ENCODE peak calls at places on chromosome 13, in ten cellular contexts. One of them, this sample, is unnamed.

GRCh38 chr13:76848596-76848995 is 37.6 kb downstream of the KCTD12 start:
- DNase-seq in mammary epithelial cell: no peak
- DNase-seq in choroid plexus epithelial cell: peak
- DNase-seq in stomach: no peak
- DNase-seq in thoracic aorta: no peak
- DNase-seq in suprapubic skin: peak
- DNase-seq in mesothelial cell of epicardium: no peak
- DNase-seq in HCT116: no peak
- DNase-seq in A549: no peak
- DNase-seq in left ventricle myocardium inferior: peak
- DNase-seq in this sample: no peak

GRCh38 chr13:102799544-102800144 is 725 bp downstream of the BIVM start:
- DNase-seq in mammary epithelial cell: peak
- DNase-seq in choroid plexus epithelial cell: peak
- DNase-seq in stomach: peak
- DNase-seq in thoracic aorta: no peak
- DNase-seq in suprapubic skin: no peak
- DNase-seq in mesothelial cell of epicardium: no peak
- DNase-seq in HCT116: no peak
- DNase-seq in A549: peak
- DNase-seq in left ventricle myocardium inferior: no peak
- DNase-seq in this sample: no peak

GRCh38 chr13:45537506-45537905 is 72.8 kb downstream of the COG3 start:
- DNase-seq in mammary epithelial cell: no peak
- DNase-seq in choroid plexus epithelial cell: peak
- DNase-seq in stomach: no peak
- DNase-seq in thoracic aorta: no peak
- DNase-seq in suprapubic skin: no peak
- DNase-seq in mesothelial cell of epicardium: no peak
- DNase-seq in HCT116: no peak
- DNase-seq in A549: no peak
- DNase-seq in left ventricle myocardium inferior: no peak
- DNase-seq in this sample: no peak

GRCh38 chr13:41916173-41916954 is 44.5 kb downstream of the VWA8 start:
- DNase-seq in mammary epithelial cell: peak
- DNase-seq in choroid plexus epithelial cell: peak
- DNase-seq in stomach: no peak
- DNase-seq in thoracic aorta: no peak
- DNase-seq in suprapubic skin: no peak
- DNase-seq in mesothelial cell of epicardium: no peak
- DNase-seq in HCT116: no peak
- DNase-seq in A549: no peak
- DNase-seq in left ventricle myocardium inferior: no peak
- DNase-seq in this sample: no peak

GRCh38 chr13:100363351-100363750 is 225.2 kb downstream of the GGACT start:
- DNase-seq in mammary epithelial cell: no peak
- DNase-seq in choroid plexus epithelial cell: peak
- DNase-seq in stomach: no peak
- DNase-seq in thoracic aorta: no peak
- DNase-seq in suprapubic skin: no peak
- DNase-seq in mesothelial cell of epicardium: no peak
- DNase-seq in HCT116: peak
- DNase-seq in A549: no peak
- DNase-seq in left ventricle myocardium inferior: no peak
- DNase-seq in this sample: no peak

GRCh38 chr13:96091164-96091931 is 1.4 kb downstream of the HS6ST3 start:
- DNase-seq in mammary epithelial cell: no peak
- DNase-seq in choroid plexus epithelial cell: peak
- DNase-seq in stomach: peak
- DNase-seq in thoracic aorta: no peak
- DNase-seq in suprapubic skin: peak
- DNase-seq in mesothelial cell of epicardium: no peak
- DNase-seq in HCT116: no peak
- DNase-seq in A549: no peak
- DNase-seq in left ventricle myocardium inferior: peak
- DNase-seq in this sample: no peak

GRCh38 chr13:83325454-83325853 is 556.8 kb downstream of the SLITRK1 start:
- DNase-seq in mammary epithelial cell: peak
- DNase-seq in choroid plexus epithelial cell: peak
- DNase-seq in stomach: no peak
- DNase-seq in thoracic aorta: no peak
- DNase-seq in suprapubic skin: no peak
- DNase-seq in mesothelial cell of epicardium: no peak
- DNase-seq in HCT116: no peak
- DNase-seq in A549: no peak
- DNase-seq in left ventricle myocardium inferior: no peak
- DNase-seq in this sample: no peak

GRCh38 chr13:60679928-60680693 is 283.1 kb downstream of the TDRD3 start:
- DNase-seq in mammary epithelial cell: no peak
- DNase-seq in choroid plexus epithelial cell: no peak
- DNase-seq in stomach: no peak
- DNase-seq in thoracic aorta: no peak
- DNase-seq in suprapubic skin: no peak
- DNase-seq in mesothelial cell of epicardium: no peak
- DNase-seq in HCT116: no peak
- DNase-seq in A549: no peak
- DNase-seq in left ventricle myocardium inferior: no peak
- DNase-seq in this sample: no peak

DNA sequence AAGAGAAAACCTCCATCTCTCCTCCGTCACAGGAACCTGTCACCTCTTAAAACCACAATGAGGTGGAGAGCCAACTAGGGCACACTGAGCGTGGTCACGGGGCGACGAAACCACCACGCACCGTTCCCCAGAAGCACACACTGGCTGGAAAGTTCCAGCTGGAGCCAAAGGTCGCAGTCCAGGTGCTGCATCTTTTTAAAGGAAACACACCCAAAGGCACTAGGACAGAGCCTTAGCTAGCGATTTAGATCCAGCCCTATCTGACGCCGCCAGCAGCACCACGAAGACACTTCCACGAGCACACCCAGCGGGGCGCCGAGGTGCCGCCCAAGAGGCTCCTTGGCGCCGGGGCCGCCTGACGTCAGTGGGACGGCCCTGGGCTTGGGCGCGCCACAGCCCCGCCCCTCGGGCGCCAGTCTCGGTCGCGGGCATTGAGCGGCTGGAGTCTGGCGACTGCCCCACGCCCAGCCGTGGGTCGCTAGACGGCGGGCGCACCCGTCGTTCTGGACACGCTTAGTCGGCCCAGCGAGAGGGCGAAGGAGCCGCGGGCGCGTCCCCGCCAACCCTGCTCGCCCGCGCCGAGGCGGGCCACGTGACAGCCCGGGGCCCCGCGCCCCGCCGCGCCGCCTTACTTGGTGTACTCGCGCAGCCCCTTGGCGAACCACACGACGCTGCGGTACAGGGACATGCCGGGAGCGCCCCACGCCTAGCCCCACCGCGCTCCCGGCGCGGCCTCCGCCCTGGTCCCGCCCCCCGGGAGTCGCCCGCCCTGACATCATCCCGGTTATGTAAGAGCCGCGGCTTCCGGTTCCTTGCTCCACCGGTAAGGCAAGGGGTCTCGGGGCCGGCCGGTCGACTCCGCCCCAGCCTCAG is at the start of gene DHRS12:
- DNase-seq in mammary epithelial cell: peak
- DNase-seq in choroid plexus epithelial cell: peak
- DNase-seq in stomach: peak
- DNase-seq in thoracic aorta: peak
- DNase-seq in suprapubic skin: peak
- DNase-seq in mesothelial cell of epicardium: peak
- DNase-seq in HCT116: peak
- DNase-seq in A549: peak
- DNase-seq in left ventricle myocardium inferior: peak
- DNase-seq in this sample: peak
- TF ChIP-seq CTCF in mammary epithelial cell: peak
- TF ChIP-seq CTCF in choroid plexus epithelial cell: no peak
- TF ChIP-seq CTCF in stomach: no peak
- TF ChIP-seq CTCF in thoracic aorta: no peak
- TF ChIP-seq CTCF in suprapubic skin: no peak
- TF ChIP-seq CTCF in mesothelial cell of epicardium: no peak
- TF ChIP-seq CTCF in HCT116: no peak
- TF ChIP-seq CTCF in A549: no peak
- TF ChIP-seq CTCF in left ventricle myocardium inferior: peak
- TF ChIP-seq CTCF in this sample: no peak

DNA sequence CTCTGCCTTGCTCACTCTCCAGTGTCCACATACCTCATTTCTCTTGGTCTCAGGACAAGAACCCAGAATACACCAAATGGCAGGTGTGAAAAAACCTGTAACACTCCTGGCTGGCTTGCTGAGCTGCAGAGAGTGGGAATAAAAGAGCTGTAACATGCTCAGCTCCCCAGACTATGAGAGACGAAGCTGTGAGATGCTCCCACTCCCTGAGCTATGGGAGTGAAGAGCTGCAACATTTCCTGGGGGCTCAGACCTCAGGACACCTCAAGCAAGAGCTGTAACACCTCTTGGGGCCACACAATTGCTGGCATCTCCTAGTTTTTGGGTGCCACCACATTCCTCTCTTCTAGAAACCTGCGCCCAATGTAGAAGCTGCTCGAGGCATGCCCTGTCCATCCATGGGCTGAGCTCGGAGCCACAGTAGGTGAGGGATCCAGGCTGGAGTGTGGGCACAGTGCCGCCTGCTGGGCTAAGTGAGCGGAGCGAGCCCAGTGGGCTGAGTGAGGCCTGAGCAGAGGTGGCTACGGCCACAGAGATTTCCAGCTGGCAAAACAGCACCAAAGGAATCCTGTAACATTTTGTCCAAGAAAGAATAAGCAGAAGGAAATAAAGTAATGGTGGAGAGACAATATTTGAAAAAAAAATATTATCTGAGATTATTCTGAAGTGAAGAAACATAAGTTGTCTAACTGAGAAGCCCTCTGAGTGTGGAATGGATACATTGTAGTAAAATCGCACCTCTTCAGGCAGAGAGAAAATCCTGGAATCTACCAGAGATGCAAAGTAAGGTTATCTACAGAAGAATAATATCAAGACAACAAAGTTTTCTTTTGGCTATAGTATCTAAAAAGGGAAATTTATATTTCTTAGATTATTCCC is 186.2 kb upstream of the PCDH9 start:
- DNase-seq in mammary epithelial cell: peak
- DNase-seq in choroid plexus epithelial cell: peak
- DNase-seq in stomach: peak
- DNase-seq in thoracic aorta: no peak
- DNase-seq in suprapubic skin: no peak
- DNase-seq in mesothelial cell of epicardium: no peak
- DNase-seq in HCT116: no peak
- DNase-seq in A549: peak
- DNase-seq in left ventricle myocardium inferior: no peak
- DNase-seq in this sample: no peak
- TF ChIP-seq CTCF in mammary epithelial cell: peak
- TF ChIP-seq CTCF in choroid plexus epithelial cell: peak
- TF ChIP-seq CTCF in stomach: no peak
- TF ChIP-seq CTCF in thoracic aorta: no peak
- TF ChIP-seq CTCF in suprapubic skin: no peak
- TF ChIP-seq CTCF in mesothelial cell of epicardium: no peak
- TF ChIP-seq CTCF in HCT116: peak
- TF ChIP-seq CTCF in A549: peak
- TF ChIP-seq CTCF in left ventricle myocardium inferior: peak
- TF ChIP-seq CTCF in this sample: no peak

DNA sequence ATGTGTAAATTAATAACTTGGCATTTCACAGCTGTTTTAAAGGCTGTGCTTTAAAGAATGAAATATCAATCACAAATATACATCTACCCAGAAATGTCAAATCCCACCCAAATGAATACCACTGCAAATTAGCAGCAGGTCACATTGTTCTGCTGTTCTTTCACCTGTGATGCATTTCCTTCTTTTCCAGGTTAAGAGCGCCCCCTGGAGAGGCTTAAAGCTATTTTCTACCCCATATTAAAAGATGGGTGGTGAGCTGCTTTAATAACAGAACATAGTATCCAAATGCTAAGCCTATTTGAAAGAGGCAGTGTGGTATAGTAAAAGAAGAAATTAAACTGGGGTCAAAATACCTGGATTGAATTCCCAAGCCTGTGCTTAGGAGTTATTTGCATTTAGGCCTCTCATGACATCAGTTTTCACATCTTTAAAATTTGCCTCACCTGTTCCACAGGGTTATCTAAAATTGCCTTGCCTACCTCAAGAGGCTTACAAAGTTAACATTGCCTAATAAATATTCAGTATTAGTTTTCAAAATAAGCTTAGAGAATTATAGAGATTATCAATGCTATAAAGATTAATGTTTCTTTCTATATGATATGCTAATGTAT is 396.9 kb upstream of the SLITRK5 start:
- DNase-seq in mammary epithelial cell: peak
- DNase-seq in choroid plexus epithelial cell: peak
- DNase-seq in stomach: no peak
- DNase-seq in thoracic aorta: no peak
- DNase-seq in suprapubic skin: no peak
- DNase-seq in mesothelial cell of epicardium: no peak
- DNase-seq in HCT116: peak
- DNase-seq in A549: no peak
- DNase-seq in left ventricle myocardium inferior: no peak
- DNase-seq in this sample: no peak
- TF ChIP-seq CTCF in mammary epithelial cell: peak
- TF ChIP-seq CTCF in choroid plexus epithelial cell: peak
- TF ChIP-seq CTCF in stomach: peak
- TF ChIP-seq CTCF in thoracic aorta: no peak
- TF ChIP-seq CTCF in suprapubic skin: no peak
- TF ChIP-seq CTCF in mesothelial cell of epicardium: peak
- TF ChIP-seq CTCF in HCT116: peak
- TF ChIP-seq CTCF in A549: peak
- TF ChIP-seq CTCF in left ventricle myocardium inferior: peak
- TF ChIP-seq CTCF in this sample: no peak

GRCh38 chr13:27969073-27969865 is at the start of gene CDX2:
- DNase-seq in mammary epithelial cell: no peak
- DNase-seq in choroid plexus epithelial cell: no peak
- DNase-seq in stomach: peak
- DNase-seq in thoracic aorta: no peak
- DNase-seq in suprapubic skin: peak
- DNase-seq in mesothelial cell of epicardium: no peak
- DNase-seq in HCT116: peak
- DNase-seq in A549: no peak
- DNase-seq in left ventricle myocardium inferior: no peak
- DNase-seq in this sample: no peak

GRCh38 chr13:27967736-27968315 is 1.3 kb downstream of the CDX2 start:
- DNase-seq in mammary epithelial cell: no peak
- DNase-seq in choroid plexus epithelial cell: no peak
- DNase-seq in stomach: peak
- DNase-seq in thoracic aorta: no peak
- DNase-seq in suprapubic skin: no peak
- DNase-seq in mesothelial cell of epicardium: no peak
- DNase-seq in HCT116: no peak
- DNase-seq in A549: no peak
- DNase-seq in left ventricle myocardium inferior: no peak
- DNase-seq in this sample: no peak

GRCh38 chr13:27967203-27967735 is 1.8 kb downstream of the CDX2 start:
- DNase-seq in mammary epithelial cell: no peak
- DNase-seq in choroid plexus epithelial cell: no peak
- DNase-seq in stomach: peak
- DNase-seq in thoracic aorta: no peak
- DNase-seq in suprapubic skin: no peak
- DNase-seq in mesothelial cell of epicardium: no peak
- DNase-seq in HCT116: no peak
- DNase-seq in A549: no peak
- DNase-seq in left ventricle myocardium inferior: no peak
- DNase-seq in this sample: no peak

GRCh38 chr13:27969866-27970229 is 733 bp upstream of the CDX2 start:
- DNase-seq in mammary epithelial cell: no peak
- DNase-seq in choroid plexus epithelial cell: no peak
- DNase-seq in stomach: no peak
- DNase-seq in thoracic aorta: no peak
- DNase-seq in suprapubic skin: no peak
- DNase-seq in mesothelial cell of epicardium: no peak
- DNase-seq in HCT116: no peak
- DNase-seq in A549: no peak
- DNase-seq in left ventricle myocardium inferior: no peak
- DNase-seq in this sample: no peak

DNA sequence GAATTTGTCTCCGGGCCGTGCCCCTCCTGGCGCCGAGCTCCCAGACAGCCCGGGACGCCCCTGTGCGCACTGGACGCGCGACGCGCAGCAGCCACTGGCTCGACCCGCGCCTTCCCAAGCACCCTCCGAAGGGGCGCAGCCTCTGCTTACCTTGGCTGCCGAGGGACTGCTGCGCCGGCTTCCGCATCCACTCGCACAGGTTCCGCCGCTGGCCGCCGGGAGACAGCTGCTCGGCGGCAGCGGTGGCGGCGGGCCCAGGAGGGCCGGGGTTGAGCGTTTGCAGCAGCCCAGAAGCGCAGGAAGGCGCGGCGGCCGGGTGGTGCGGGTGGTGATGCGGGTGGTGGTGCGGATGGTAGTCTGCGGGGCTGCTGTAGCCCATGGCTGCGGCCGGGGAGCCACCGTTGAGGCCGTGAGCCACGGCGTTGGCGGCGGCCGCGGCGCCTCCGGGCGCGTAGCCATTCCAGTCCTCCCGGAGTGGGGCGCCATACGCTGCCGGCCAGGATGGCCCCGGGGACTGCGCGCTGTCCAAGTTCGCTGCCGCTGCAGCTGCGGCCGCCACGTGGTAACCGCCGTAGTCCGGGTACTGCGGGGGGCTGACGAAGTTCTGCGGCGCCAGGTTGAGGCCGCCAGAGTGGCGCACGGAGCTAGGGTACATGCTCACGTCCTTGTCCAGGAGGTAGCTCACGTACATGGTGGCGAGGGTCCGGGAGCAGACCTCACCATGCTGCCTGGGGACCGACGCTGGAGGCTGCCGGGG is 621 bp downstream of the CDX2 start:
- DNase-seq in mammary epithelial cell: peak
- DNase-seq in choroid plexus epithelial cell: no peak
- DNase-seq in stomach: peak
- DNase-seq in thoracic aorta: no peak
- DNase-seq in suprapubic skin: peak
- DNase-seq in mesothelial cell of epicardium: no peak
- DNase-seq in HCT116: no peak
- DNase-seq in A549: no peak
- DNase-seq in left ventricle myocardium inferior: no peak
- DNase-seq in this sample: no peak
- TF ChIP-seq CTCF in mammary epithelial cell: no peak
- TF ChIP-seq CTCF in choroid plexus epithelial cell: no peak
- TF ChIP-seq CTCF in stomach: no peak
- TF ChIP-seq CTCF in thoracic aorta: no peak
- TF ChIP-seq CTCF in suprapubic skin: no peak
- TF ChIP-seq CTCF in mesothelial cell of epicardium: no peak
- TF ChIP-seq CTCF in HCT116: peak
- TF ChIP-seq CTCF in A549: no peak
- TF ChIP-seq CTCF in left ventricle myocardium inferior: no peak
- TF ChIP-seq CTCF in this sample: no peak